ENCODE peak calls at places on chromosomes 4 and X, in nine cellular contexts. One of them, this sample, is unnamed.

GRCh38 chrX:46865281-46865680 is 28.4 kb downstream of the RP2 start:
- DNase-seq in ureter: no peak
- DNase-seq in NCI-H345: no peak
- DNase-seq in activated naive CD4-positive, alpha-beta T cell: no peak
- DNase-seq in NB4: peak
- DNase-seq in NCI-H524: no peak
- DNase-seq in NCI-H1694: no peak
- DNase-seq in posterior cingulate gyrus: no peak
- DNase-seq in osteocyte: no peak
- DNase-seq in this sample: no peak

GRCh38 chrX:2320580-2321327 is 180.0 kb downstream of the DHRSX start:
- DNase-seq in ureter: no peak
- DNase-seq in NCI-H345: no peak
- DNase-seq in activated naive CD4-positive, alpha-beta T cell: no peak
- DNase-seq in NB4: peak
- DNase-seq in NCI-H524: no peak
- DNase-seq in NCI-H1694: no peak
- DNase-seq in posterior cingulate gyrus: peak
- DNase-seq in osteocyte: no peak
- DNase-seq in this sample: no peak

GRCh38 chr4:149708513-149709175 is 107.0 kb downstream of the IQCM start:
- DNase-seq in ureter: no peak
- DNase-seq in NCI-H345: no peak
- DNase-seq in activated naive CD4-positive, alpha-beta T cell: no peak
- DNase-seq in NB4: no peak
- DNase-seq in NCI-H524: no peak
- DNase-seq in NCI-H1694: no peak
- DNase-seq in posterior cingulate gyrus: no peak
- DNase-seq in osteocyte: no peak
- DNase-seq in this sample: no peak

GRCh38 chrX:131671714-131672113 is 127.8 kb downstream of the OR13H1 start:
- DNase-seq in ureter: peak
- DNase-seq in NCI-H345: no peak
- DNase-seq in activated naive CD4-positive, alpha-beta T cell: no peak
- DNase-seq in NB4: no peak
- DNase-seq in NCI-H524: no peak
- DNase-seq in NCI-H1694: no peak
- DNase-seq in posterior cingulate gyrus: no peak
- DNase-seq in osteocyte: no peak
- DNase-seq in this sample: no peak

GRCh38 chr4:41420576-41420975 is 117.4 kb upstream of the LIMCH1 start:
- DNase-seq in ureter: no peak
- DNase-seq in NCI-H345: no peak
- DNase-seq in activated naive CD4-positive, alpha-beta T cell: no peak
- DNase-seq in NB4: no peak
- DNase-seq in NCI-H524: no peak
- DNase-seq in NCI-H1694: peak
- DNase-seq in posterior cingulate gyrus: no peak
- DNase-seq in osteocyte: no peak
- DNase-seq in this sample: no peak

GRCh38 chrX:21427086-21427485 is 52.9 kb downstream of the CNKSR2 start:
- DNase-seq in ureter: no peak
- DNase-seq in NCI-H345: no peak
- DNase-seq in activated naive CD4-positive, alpha-beta T cell: no peak
- DNase-seq in NB4: no peak
- DNase-seq in NCI-H524: no peak
- DNase-seq in NCI-H1694: no peak
- DNase-seq in posterior cingulate gyrus: no peak
- DNase-seq in osteocyte: no peak
- DNase-seq in this sample: no peak

GRCh38 chr4:74291468-74291867 is 16.8 kb upstream of the EPGN start:
- DNase-seq in ureter: no peak
- DNase-seq in NCI-H345: no peak
- DNase-seq in activated naive CD4-positive, alpha-beta T cell: no peak
- DNase-seq in NB4: no peak
- DNase-seq in NCI-H524: no peak
- DNase-seq in NCI-H1694: no peak
- DNase-seq in posterior cingulate gyrus: no peak
- DNase-seq in osteocyte: no peak
- DNase-seq in this sample: no peak

GRCh38 chr4:127783971-127784519 is 1.9 kb downstream of the HSPA4L start:
- DNase-seq in ureter: no peak
- DNase-seq in NCI-H345: no peak
- DNase-seq in activated naive CD4-positive, alpha-beta T cell: no peak
- DNase-seq in NB4: no peak
- DNase-seq in NCI-H524: no peak
- DNase-seq in NCI-H1694: no peak
- DNase-seq in posterior cingulate gyrus: no peak
- DNase-seq in osteocyte: no peak
- DNase-seq in this sample: no peak

GRCh38 chr4:67809502-67809901 is 55.3 kb upstream of the GNRHR start:
- DNase-seq in ureter: no peak
- DNase-seq in NCI-H345: no peak
- DNase-seq in activated naive CD4-positive, alpha-beta T cell: no peak
- DNase-seq in NB4: no peak
- DNase-seq in NCI-H524: peak
- DNase-seq in NCI-H1694: no peak
- DNase-seq in posterior cingulate gyrus: no peak
- DNase-seq in osteocyte: peak
- DNase-seq in this sample: no peak

GRCh38 chr4:80073362-80074008 is 456 bp upstream of the ANTXR2 start:
- DNase-seq in ureter: no peak
- DNase-seq in NCI-H345: no peak
- DNase-seq in activated naive CD4-positive, alpha-beta T cell: no peak
- DNase-seq in NB4: no peak
- DNase-seq in NCI-H524: no peak
- DNase-seq in NCI-H1694: no peak
- DNase-seq in posterior cingulate gyrus: no peak
- DNase-seq in osteocyte: no peak
- DNase-seq in this sample: no peak

GRCh38 chrX:48021026-48021900 is 14.5 kb downstream of the SPACA5 start:
- DNase-seq in ureter: peak
- DNase-seq in NCI-H345: peak
- DNase-seq in activated naive CD4-positive, alpha-beta T cell: peak
- DNase-seq in NB4: peak
- DNase-seq in NCI-H524: peak
- DNase-seq in NCI-H1694: peak
- DNase-seq in posterior cingulate gyrus: peak
- DNase-seq in osteocyte: peak
- DNase-seq in this sample: no peak

GRCh38 chr4:118968813-118969212 is 80.2 kb downstream of the SYNPO2 start:
- DNase-seq in ureter: no peak
- DNase-seq in NCI-H345: no peak
- DNase-seq in activated naive CD4-positive, alpha-beta T cell: no peak
- DNase-seq in NB4: peak
- DNase-seq in NCI-H524: no peak
- DNase-seq in NCI-H1694: no peak
- DNase-seq in posterior cingulate gyrus: no peak
- DNase-seq in osteocyte: no peak
- DNase-seq in this sample: peak

GRCh38 chr4:172011196-172011595 is 198.0 kb downstream of the GALNTL6 start:
- DNase-seq in ureter: no peak
- DNase-seq in NCI-H345: no peak
- DNase-seq in activated naive CD4-positive, alpha-beta T cell: no peak
- DNase-seq in NB4: peak
- DNase-seq in NCI-H524: no peak
- DNase-seq in NCI-H1694: no peak
- DNase-seq in posterior cingulate gyrus: no peak
- DNase-seq in osteocyte: no peak
- DNase-seq in this sample: no peak

GRCh38 chr4:38387348-38387747 is 276.7 kb upstream of the KLF3 start:
- DNase-seq in ureter: peak
- DNase-seq in NCI-H345: no peak
- DNase-seq in activated naive CD4-positive, alpha-beta T cell: no peak
- DNase-seq in NB4: no peak
- DNase-seq in NCI-H524: no peak
- DNase-seq in NCI-H1694: no peak
- DNase-seq in posterior cingulate gyrus: peak
- DNase-seq in osteocyte: no peak
- DNase-seq in this sample: no peak

GRCh38 chr4:93828332-93828829 is at the start of gene ATOH1:
- DNase-seq in ureter: no peak
- DNase-seq in NCI-H345: peak
- DNase-seq in activated naive CD4-positive, alpha-beta T cell: no peak
- DNase-seq in NB4: no peak
- DNase-seq in NCI-H524: peak
- DNase-seq in NCI-H1694: no peak
- DNase-seq in posterior cingulate gyrus: no peak
- DNase-seq in osteocyte: no peak
- DNase-seq in this sample: no peak

GRCh38 chr4:646460-646859 is 21.1 kb downstream of the PDE6B start:
- DNase-seq in ureter: no peak
- DNase-seq in NCI-H345: no peak
- DNase-seq in activated naive CD4-positive, alpha-beta T cell: no peak
- DNase-seq in NB4: no peak
- DNase-seq in NCI-H524: peak
- DNase-seq in NCI-H1694: no peak
- DNase-seq in posterior cingulate gyrus: no peak
- DNase-seq in osteocyte: no peak
- DNase-seq in this sample: no peak

GRCh38 chr4:73603854-73604584 is 16.2 kb downstream of the RASSF6 start:
- DNase-seq in ureter: no peak
- DNase-seq in NCI-H345: no peak
- DNase-seq in activated naive CD4-positive, alpha-beta T cell: no peak
- DNase-seq in NB4: no peak
- DNase-seq in NCI-H524: no peak
- DNase-seq in NCI-H1694: no peak
- DNase-seq in posterior cingulate gyrus: no peak
- DNase-seq in osteocyte: no peak
- DNase-seq in this sample: no peak

GRCh38 chr4:126790633-126791032 is 842.1 kb upstream of the INTU start:
- DNase-seq in ureter: no peak
- DNase-seq in NCI-H345: no peak
- DNase-seq in activated naive CD4-positive, alpha-beta T cell: no peak
- DNase-seq in NB4: no peak
- DNase-seq in NCI-H524: no peak
- DNase-seq in NCI-H1694: no peak
- DNase-seq in posterior cingulate gyrus: no peak
- DNase-seq in osteocyte: no peak
- DNase-seq in this sample: no peak

GRCh38 chr4:39526810-39527295 is 386 bp downstream of the UGDH start:
- DNase-seq in ureter: no peak
- DNase-seq in NCI-H345: no peak
- DNase-seq in activated naive CD4-positive, alpha-beta T cell: no peak
- DNase-seq in NB4: no peak
- DNase-seq in NCI-H524: peak
- DNase-seq in NCI-H1694: no peak
- DNase-seq in posterior cingulate gyrus: no peak
- DNase-seq in osteocyte: no peak
- DNase-seq in this sample: no peak

GRCh38 chrX:7372843-7373525 is 225.0 kb upstream of the PUDP start:
- DNase-seq in ureter: no peak
- DNase-seq in NCI-H345: no peak
- DNase-seq in activated naive CD4-positive, alpha-beta T cell: no peak
- DNase-seq in NB4: peak
- DNase-seq in NCI-H524: no peak
- DNase-seq in NCI-H1694: no peak
- DNase-seq in posterior cingulate gyrus: no peak
- DNase-seq in osteocyte: no peak
- DNase-seq in this sample: no peak

GRCh38 chr4:69875986-69876542 is 16.1 kb upstream of the SULT1E1 start:
- DNase-seq in ureter: no peak
- DNase-seq in NCI-H345: no peak
- DNase-seq in activated naive CD4-positive, alpha-beta T cell: no peak
- DNase-seq in NB4: no peak
- DNase-seq in NCI-H524: no peak
- DNase-seq in NCI-H1694: no peak
- DNase-seq in posterior cingulate gyrus: no peak
- DNase-seq in osteocyte: no peak
- DNase-seq in this sample: no peak

GRCh38 chr4:169094656-169095231 is 84.7 kb upstream of the CBR4 start:
- DNase-seq in ureter: no peak
- DNase-seq in NCI-H345: no peak
- DNase-seq in activated naive CD4-positive, alpha-beta T cell: no peak
- DNase-seq in NB4: no peak
- DNase-seq in NCI-H524: no peak
- DNase-seq in NCI-H1694: no peak
- DNase-seq in posterior cingulate gyrus: no peak
- DNase-seq in osteocyte: no peak
- DNase-seq in this sample: no peak

GRCh38 chrX:49192722-49193328 is 6.7 kb upstream of the PRICKLE3 start:
- DNase-seq in ureter: no peak
- DNase-seq in NCI-H345: peak
- DNase-seq in activated naive CD4-positive, alpha-beta T cell: no peak
- DNase-seq in NB4: peak
- DNase-seq in NCI-H524: peak
- DNase-seq in NCI-H1694: peak
- DNase-seq in posterior cingulate gyrus: no peak
- DNase-seq in osteocyte: no peak
- DNase-seq in this sample: no peak

GRCh38 chr4:155757745-155758265 is 1.0 kb upstream of the GUCY1B1 start:
- DNase-seq in ureter: no peak
- DNase-seq in NCI-H345: no peak
- DNase-seq in activated naive CD4-positive, alpha-beta T cell: no peak
- DNase-seq in NB4: no peak
- DNase-seq in NCI-H524: no peak
- DNase-seq in NCI-H1694: no peak
- DNase-seq in posterior cingulate gyrus: no peak
- DNase-seq in osteocyte: no peak
- DNase-seq in this sample: no peak

GRCh38 chr4:89307446-89308160 is at the start of gene GPRIN3:
- DNase-seq in ureter: no peak
- DNase-seq in NCI-H345: peak
- DNase-seq in activated naive CD4-positive, alpha-beta T cell: peak
- DNase-seq in NB4: no peak
- DNase-seq in NCI-H524: peak
- DNase-seq in NCI-H1694: no peak
- DNase-seq in posterior cingulate gyrus: peak
- DNase-seq in osteocyte: no peak
- DNase-seq in this sample: no peak

GRCh38 chrX:42694260-42694815 is 83.6 kb downstream of the PPP1R2C start:
- DNase-seq in ureter: no peak
- DNase-seq in NCI-H345: no peak
- DNase-seq in activated naive CD4-positive, alpha-beta T cell: no peak
- DNase-seq in NB4: no peak
- DNase-seq in NCI-H524: no peak
- DNase-seq in NCI-H1694: no peak
- DNase-seq in posterior cingulate gyrus: no peak
- DNase-seq in osteocyte: no peak
- DNase-seq in this sample: no peak

GRCh38 chrX:53714580-53715335 is 28.2 kb upstream of the HUWE1 start:
- DNase-seq in ureter: peak
- DNase-seq in NCI-H345: no peak
- DNase-seq in activated naive CD4-positive, alpha-beta T cell: no peak
- DNase-seq in NB4: peak
- DNase-seq in NCI-H524: no peak
- DNase-seq in NCI-H1694: no peak
- DNase-seq in posterior cingulate gyrus: no peak
- DNase-seq in osteocyte: no peak
- DNase-seq in this sample: no peak

GRCh38 chrX:10233173-10233572 is 76.4 kb downstream of the CLCN4 start:
- DNase-seq in ureter: no peak
- DNase-seq in NCI-H345: no peak
- DNase-seq in activated naive CD4-positive, alpha-beta T cell: no peak
- DNase-seq in NB4: no peak
- DNase-seq in NCI-H524: peak
- DNase-seq in NCI-H1694: peak
- DNase-seq in posterior cingulate gyrus: no peak
- DNase-seq in osteocyte: no peak
- DNase-seq in this sample: no peak

GRCh38 chr4:55866290-55866907 is 13.0 kb downstream of the EXOC1 start:
- DNase-seq in ureter: no peak
- DNase-seq in NCI-H345: no peak
- DNase-seq in activated naive CD4-positive, alpha-beta T cell: no peak
- DNase-seq in NB4: peak
- DNase-seq in NCI-H524: peak
- DNase-seq in NCI-H1694: no peak
- DNase-seq in posterior cingulate gyrus: no peak
- DNase-seq in osteocyte: no peak
- DNase-seq in this sample: no peak

GRCh38 chrX:111568356-111568755 is 56.9 kb downstream of the SERTM2 start:
- DNase-seq in ureter: no peak
- DNase-seq in NCI-H345: no peak
- DNase-seq in activated naive CD4-positive, alpha-beta T cell: no peak
- DNase-seq in NB4: peak
- DNase-seq in NCI-H524: peak
- DNase-seq in NCI-H1694: peak
- DNase-seq in posterior cingulate gyrus: no peak
- DNase-seq in osteocyte: no peak
- DNase-seq in this sample: no peak

GRCh38 chrX:100969936-100970335 is 428 bp downstream of the ARL13A start:
- DNase-seq in ureter: no peak
- DNase-seq in NCI-H345: no peak
- DNase-seq in activated naive CD4-positive, alpha-beta T cell: no peak
- DNase-seq in NB4: no peak
- DNase-seq in NCI-H524: no peak
- DNase-seq in NCI-H1694: no peak
- DNase-seq in posterior cingulate gyrus: no peak
- DNase-seq in osteocyte: no peak
- DNase-seq in this sample: no peak